ENCODE peak calls at places on chromosomes 13 and 19, in seven cellular contexts. L, X, C, K, D, B and U are unnamed samples.

GRCh38 chr13:38635030-38635429 is 51.8 kb upstream of the FREM2 start:
- DNase-seq in X (no peak), D (no peak), C (peak), B (no peak), L (no peak), K (no peak), U (no peak)

GRCh38 chr19:16374436-16374835 is 49.8 kb downstream of the KLF2 start:
- DNase-seq in X (no peak), C (no peak), D (no peak), B (no peak), K (no peak), L (no peak), U (no peak)

GRCh38 chr13:28045861-28046260 is 54.5 kb downstream of the FLT3 start:
- DNase-seq in D (no peak), C (no peak), K (no peak), X (no peak), L (no peak), B (no peak), U (no peak)

GRCh38 chr13:38405216-38405615 is 55.6 kb downstream of the UFM1 start:
- DNase-seq in X (no peak), C (no peak), B (no peak), D (no peak), L (no peak), K (no peak), U (no peak)

GRCh38 chr13:37446503-37446902 is 152.1 kb downstream of the POSTN start:
- DNase-seq in K (no peak), B (no peak), C (no peak), X (peak), D (no peak), L (no peak), U (peak)

GRCh38 chr19:19160489-19161035 is 9.5 kb downstream of the MEF2B start:
- DNase-seq in D (no peak), L (no peak), X (no peak), K (no peak), C (no peak), B (no peak), U (no peak)

GRCh38 chr13:33797622-33798021 is 20.3 kb upstream of the RFC3 start:
- DNase-seq in X (no peak), C (no peak), B (no peak), D (no peak), L (peak), K (no peak), U (peak)

GRCh38 chr19:3606174-3606689 is 443 bp downstream of the TBXA2R start:
- DNase-seq in B (peak), C (peak), K (peak), L (no peak), D (no peak), X (no peak), U (peak)

GRCh38 chr19:41546386-41546789 is 29.6 kb upstream of the CEACAM21 start:
- DNase-seq in X (no peak), C (no peak), K (no peak), D (no peak), L (no peak), B (no peak), U (no peak)

GRCh38 chr19:1248454-1249297 is at the start of gene MIDN:
- DNase-seq in X (peak), K (peak), B (peak), L (peak), D (peak), C (peak), U (peak)

GRCh38 chr13:59728896-59729545 is 434.7 kb downstream of the DIAPH3 start:
- DNase-seq in D (no peak), B (no peak), C (no peak), L (no peak), X (no peak), K (no peak), U (no peak)

GRCh38 chr13:97133955-97134354 is 88.2 kb upstream of the MBNL2 start:
- DNase-seq in X (no peak), L (no peak), B (peak), C (no peak), D (no peak), K (peak), U (no peak)

GRCh38 chr19:16330368-16330801 is 5.8 kb downstream of the KLF2 start:
- DNase-seq in D (no peak), L (no peak), B (no peak), X (peak), K (no peak), C (peak), U (peak)

GRCh38 chr13:112781881-112782361 is 92.1 kb downstream of the ATP11A start:
- DNase-seq in L (peak), C (no peak), X (no peak), K (no peak), D (no peak), B (peak), U (no peak)

GRCh38 chr19:29324717-29325116 is 111.8 kb upstream of the UQCRFS1 start:
- DNase-seq in K (no peak), D (no peak), X (no peak), B (no peak), C (no peak), L (no peak), U (no peak)

GRCh38 chr13:27962128-27962841 is 6.8 kb downstream of the CDX2 start:
- DNase-seq in X (peak), C (peak), B (no peak), K (no peak), L (no peak), D (no peak), U (no peak)

GRCh38 chr13:111630411-111630810 is 310.0 kb downstream of the TEX29 start:
- DNase-seq in K (no peak), B (peak), L (no peak), X (no peak), C (peak), D (no peak), U (no peak)

GRCh38 chr13:40401911-40402776 is 264.3 kb downstream of the FOXO1 start:
- DNase-seq in D (peak), B (no peak), C (peak), L (peak), X (peak), K (no peak), U (peak)

GRCh38 chr13:107886118-107886517 is 329.2 kb downstream of the LIG4 start:
- DNase-seq in D (no peak), K (no peak), L (no peak), B (no peak), C (no peak), X (no peak), U (no peak)

GRCh38 chr13:59472134-59472533 is 691.6 kb downstream of the DIAPH3 start:
- DNase-seq in X (no peak), D (no peak), B (no peak), L (no peak), C (no peak), K (no peak), U (no peak)

GRCh38 chr13:98691360-98691759 is 61.1 kb downstream of the SLC15A1 start:
- DNase-seq in C (no peak), X (no peak), D (no peak), L (no peak), K (peak), B (no peak), U (no peak)

GRCh38 chr13:38417241-38417640 is 67.6 kb downstream of the UFM1 start:
- DNase-seq in C (no peak), B (no peak), D (no peak), K (no peak), L (no peak), X (no peak), U (no peak)

GRCh38 chr19:15101479-15102082 is 5.6 kb upstream of the SYDE1 start:
- DNase-seq in C (peak), L (no peak), K (no peak), D (no peak), X (no peak), B (peak), U (peak)

GRCh38 chr19:8340341-8341096 is 2.5 kb downstream of the KANK3 start:
- DNase-seq in L (no peak), B (no peak), X (no peak), K (no peak), D (no peak), C (no peak), U (no peak)

GRCh38 chr13:22655106-22655852 is 525.5 kb upstream of the SGCG start:
- DNase-seq in K (no peak), D (no peak), C (peak), L (no peak), B (no peak), X (no peak), U (no peak)

GRCh38 chr19:28710278-28710677 is 502.7 kb downstream of the UQCRFS1 start:
- DNase-seq in C (peak), D (no peak), K (peak), X (no peak), L (peak), B (peak), U (peak)

GRCh38 chr13:98494769-98495168 is 82.1 kb downstream of the STK24 start:
- DNase-seq in B (no peak), C (no peak), D (no peak), X (no peak), K (no peak), L (no peak), U (no peak)

GRCh38 chr19:49441210-49441959 is at the start of gene SLC17A7:
- DNase-seq in B (no peak), K (no peak), X (no peak), C (peak), L (peak), D (no peak), U (peak)

GRCh38 chr13:73981595-73981994 is 152.6 kb downstream of the KLF12 start:
- DNase-seq in B (no peak), D (no peak), C (peak), X (no peak), K (no peak), L (no peak), U (no peak)

GRCh38 chr13:44874886-44875630 is 114.2 kb downstream of the NUFIP1 start:
- DNase-seq in K (no peak), X (no peak), L (no peak), D (no peak), C (no peak), B (no peak), U (peak)

GRCh38 chr19:32812036-32812435 is 57.5 kb downstream of the SLC7A9 start:
- DNase-seq in K (no peak), B (no peak), D (no peak), L (no peak), X (no peak), C (no peak), U (no peak)